ENCODE peak calls at places on chromosomes 4 and X, in seven cellular contexts. One of them, this sample, is unnamed.

GRCh38 chr4:124105212-124105611 is 607.3 kb downstream of the ANKRD50 start:
- DNase-seq in AG08395: peak
- DNase-seq in Daoy: peak
- DNase-seq in CD4-positive, alpha-beta T cell: no peak
- DNase-seq in NCI-H510A treated with DMSO at 0.1 percent for 48 hours: no peak
- DNase-seq in activated T-cell treated with anti-CD3 and anti-CD28 coated beads, Interleukin-2, amount 50 U/mL, for 48 hours: no peak
- DNase-seq in cardiac muscle cell: no peak
- DNase-seq in this sample: no peak

GRCh38 chrX:152907084-152907651 is 9.3 kb downstream of the ZNF185 start:
- DNase-seq in AG08395: no peak
- DNase-seq in Daoy: no peak
- DNase-seq in CD4-positive, alpha-beta T cell: no peak
- DNase-seq in NCI-H510A treated with DMSO at 0.1 percent for 48 hours: peak
- DNase-seq in activated T-cell treated with anti-CD3 and anti-CD28 coated beads, Interleukin-2, amount 50 U/mL, for 48 hours: no peak
- DNase-seq in cardiac muscle cell: peak
- DNase-seq in this sample: no peak

GRCh38 chrX:118562574-118563164 is 67.1 kb downstream of the DOCK11 start:
- DNase-seq in AG08395: no peak
- DNase-seq in Daoy: no peak
- DNase-seq in CD4-positive, alpha-beta T cell: no peak
- DNase-seq in NCI-H510A treated with DMSO at 0.1 percent for 48 hours: no peak
- DNase-seq in activated T-cell treated with anti-CD3 and anti-CD28 coated beads, Interleukin-2, amount 50 U/mL, for 48 hours: no peak
- DNase-seq in cardiac muscle cell: no peak
- DNase-seq in this sample: no peak

GRCh38 chrX:106928227-106928626 is 8.0 kb downstream of the CLDN2 start:
- DNase-seq in AG08395: no peak
- DNase-seq in Daoy: no peak
- DNase-seq in CD4-positive, alpha-beta T cell: no peak
- DNase-seq in NCI-H510A treated with DMSO at 0.1 percent for 48 hours: no peak
- DNase-seq in activated T-cell treated with anti-CD3 and anti-CD28 coated beads, Interleukin-2, amount 50 U/mL, for 48 hours: no peak
- DNase-seq in cardiac muscle cell: no peak
- DNase-seq in this sample: no peak

GRCh38 chr4:176841730-176842129 is 49.0 kb upstream of the VEGFC start:
- DNase-seq in AG08395: no peak
- DNase-seq in Daoy: peak
- DNase-seq in CD4-positive, alpha-beta T cell: no peak
- DNase-seq in NCI-H510A treated with DMSO at 0.1 percent for 48 hours: no peak
- DNase-seq in activated T-cell treated with anti-CD3 and anti-CD28 coated beads, Interleukin-2, amount 50 U/mL, for 48 hours: no peak
- DNase-seq in cardiac muscle cell: no peak
- DNase-seq in this sample: no peak

GRCh38 chr4:7807351-7807921 is 132.2 kb downstream of the AFAP1 start:
- DNase-seq in AG08395: no peak
- DNase-seq in Daoy: no peak
- DNase-seq in CD4-positive, alpha-beta T cell: no peak
- DNase-seq in NCI-H510A treated with DMSO at 0.1 percent for 48 hours: no peak
- DNase-seq in activated T-cell treated with anti-CD3 and anti-CD28 coated beads, Interleukin-2, amount 50 U/mL, for 48 hours: no peak
- DNase-seq in cardiac muscle cell: no peak
- DNase-seq in this sample: no peak

GRCh38 chr4:1808396-1808795 is 15.3 kb downstream of the FGFR3 start:
- DNase-seq in AG08395: no peak
- DNase-seq in Daoy: no peak
- DNase-seq in CD4-positive, alpha-beta T cell: no peak
- DNase-seq in NCI-H510A treated with DMSO at 0.1 percent for 48 hours: no peak
- DNase-seq in activated T-cell treated with anti-CD3 and anti-CD28 coated beads, Interleukin-2, amount 50 U/mL, for 48 hours: no peak
- DNase-seq in cardiac muscle cell: no peak
- DNase-seq in this sample: no peak

GRCh38 chr4:74181225-74181624 is 23.3 kb downstream of the MTHFD2L start:
- DNase-seq in AG08395: peak
- DNase-seq in Daoy: no peak
- DNase-seq in CD4-positive, alpha-beta T cell: no peak
- DNase-seq in NCI-H510A treated with DMSO at 0.1 percent for 48 hours: no peak
- DNase-seq in activated T-cell treated with anti-CD3 and anti-CD28 coated beads, Interleukin-2, amount 50 U/mL, for 48 hours: no peak
- DNase-seq in cardiac muscle cell: no peak
- DNase-seq in this sample: no peak

GRCh38 chr4:38621004-38621684 is 42.9 kb upstream of the KLF3 start:
- DNase-seq in AG08395: peak
- DNase-seq in Daoy: peak
- DNase-seq in CD4-positive, alpha-beta T cell: no peak
- DNase-seq in NCI-H510A treated with DMSO at 0.1 percent for 48 hours: peak
- DNase-seq in activated T-cell treated with anti-CD3 and anti-CD28 coated beads, Interleukin-2, amount 50 U/mL, for 48 hours: no peak
- DNase-seq in cardiac muscle cell: no peak
- DNase-seq in this sample: no peak

GRCh38 chrX:12610079-12610478 is 181.1 kb upstream of the PRPS2 start:
- DNase-seq in AG08395: peak
- DNase-seq in Daoy: peak
- DNase-seq in CD4-positive, alpha-beta T cell: no peak
- DNase-seq in NCI-H510A treated with DMSO at 0.1 percent for 48 hours: no peak
- DNase-seq in activated T-cell treated with anti-CD3 and anti-CD28 coated beads, Interleukin-2, amount 50 U/mL, for 48 hours: no peak
- DNase-seq in cardiac muscle cell: no peak
- DNase-seq in this sample: no peak

GRCh38 chrX:29659911-29660310 is 555.5 kb upstream of the MAGEB2 start:
- DNase-seq in AG08395: no peak
- DNase-seq in Daoy: peak
- DNase-seq in CD4-positive, alpha-beta T cell: no peak
- DNase-seq in NCI-H510A treated with DMSO at 0.1 percent for 48 hours: no peak
- DNase-seq in activated T-cell treated with anti-CD3 and anti-CD28 coated beads, Interleukin-2, amount 50 U/mL, for 48 hours: no peak
- DNase-seq in cardiac muscle cell: no peak
- DNase-seq in this sample: no peak

GRCh38 chr4:47877204-47877603 is 37.2 kb downstream of the NFXL1 start:
- DNase-seq in AG08395: no peak
- DNase-seq in Daoy: no peak
- DNase-seq in CD4-positive, alpha-beta T cell: no peak
- DNase-seq in NCI-H510A treated with DMSO at 0.1 percent for 48 hours: no peak
- DNase-seq in activated T-cell treated with anti-CD3 and anti-CD28 coated beads, Interleukin-2, amount 50 U/mL, for 48 hours: no peak
- DNase-seq in cardiac muscle cell: no peak
- DNase-seq in this sample: no peak

GRCh38 chr4:74539043-74539790 is 94.3 kb downstream of the AREG start:
- DNase-seq in AG08395: no peak
- DNase-seq in Daoy: no peak
- DNase-seq in CD4-positive, alpha-beta T cell: no peak
- DNase-seq in NCI-H510A treated with DMSO at 0.1 percent for 48 hours: no peak
- DNase-seq in activated T-cell treated with anti-CD3 and anti-CD28 coated beads, Interleukin-2, amount 50 U/mL, for 48 hours: no peak
- DNase-seq in cardiac muscle cell: no peak
- DNase-seq in this sample: no peak

GRCh38 chr4:11368701-11369115 is 60.0 kb downstream of the HS3ST1 start:
- DNase-seq in AG08395: no peak
- DNase-seq in Daoy: no peak
- DNase-seq in CD4-positive, alpha-beta T cell: no peak
- DNase-seq in NCI-H510A treated with DMSO at 0.1 percent for 48 hours: no peak
- DNase-seq in activated T-cell treated with anti-CD3 and anti-CD28 coated beads, Interleukin-2, amount 50 U/mL, for 48 hours: no peak
- DNase-seq in cardiac muscle cell: no peak
- DNase-seq in this sample: no peak

GRCh38 chr4:84028340-84028739 is 470.8 kb downstream of the NKX6-1 start:
- DNase-seq in AG08395: no peak
- DNase-seq in Daoy: no peak
- DNase-seq in CD4-positive, alpha-beta T cell: no peak
- DNase-seq in NCI-H510A treated with DMSO at 0.1 percent for 48 hours: no peak
- DNase-seq in activated T-cell treated with anti-CD3 and anti-CD28 coated beads, Interleukin-2, amount 50 U/mL, for 48 hours: no peak
- DNase-seq in cardiac muscle cell: no peak
- DNase-seq in this sample: no peak

GRCh38 chr4:150145090-150145949 is 67.1 kb downstream of the DCLK2 start:
- DNase-seq in AG08395: no peak
- DNase-seq in Daoy: no peak
- DNase-seq in CD4-positive, alpha-beta T cell: no peak
- DNase-seq in NCI-H510A treated with DMSO at 0.1 percent for 48 hours: no peak
- DNase-seq in activated T-cell treated with anti-CD3 and anti-CD28 coated beads, Interleukin-2, amount 50 U/mL, for 48 hours: no peak
- DNase-seq in cardiac muscle cell: no peak
- DNase-seq in this sample: no peak

GRCh38 chr4:79147251-79147650 is 178.6 kb downstream of the NAA11 start:
- DNase-seq in AG08395: no peak
- DNase-seq in Daoy: no peak
- DNase-seq in CD4-positive, alpha-beta T cell: no peak
- DNase-seq in NCI-H510A treated with DMSO at 0.1 percent for 48 hours: no peak
- DNase-seq in activated T-cell treated with anti-CD3 and anti-CD28 coated beads, Interleukin-2, amount 50 U/mL, for 48 hours: no peak
- DNase-seq in cardiac muscle cell: no peak
- DNase-seq in this sample: no peak

GRCh38 chr4:26785766-26786165 is 74.9 kb upstream of the STIM2 start:
- DNase-seq in AG08395: no peak
- DNase-seq in Daoy: no peak
- DNase-seq in CD4-positive, alpha-beta T cell: no peak
- DNase-seq in NCI-H510A treated with DMSO at 0.1 percent for 48 hours: no peak
- DNase-seq in activated T-cell treated with anti-CD3 and anti-CD28 coated beads, Interleukin-2, amount 50 U/mL, for 48 hours: no peak
- DNase-seq in cardiac muscle cell: no peak
- DNase-seq in this sample: no peak

GRCh38 chr4:7970031-7970946 is 30.6 kb upstream of the AFAP1 start:
- DNase-seq in AG08395: no peak
- DNase-seq in Daoy: peak
- DNase-seq in CD4-positive, alpha-beta T cell: peak
- DNase-seq in NCI-H510A treated with DMSO at 0.1 percent for 48 hours: peak
- DNase-seq in activated T-cell treated with anti-CD3 and anti-CD28 coated beads, Interleukin-2, amount 50 U/mL, for 48 hours: peak
- DNase-seq in cardiac muscle cell: no peak
- DNase-seq in this sample: peak

GRCh38 chr4:31051565-31051964 is 331.4 kb downstream of the PCDH7 start:
- DNase-seq in AG08395: no peak
- DNase-seq in Daoy: no peak
- DNase-seq in CD4-positive, alpha-beta T cell: no peak
- DNase-seq in NCI-H510A treated with DMSO at 0.1 percent for 48 hours: no peak
- DNase-seq in activated T-cell treated with anti-CD3 and anti-CD28 coated beads, Interleukin-2, amount 50 U/mL, for 48 hours: no peak
- DNase-seq in cardiac muscle cell: no peak
- DNase-seq in this sample: no peak

This sample was measured in activated naive CD8-positive, alpha-beta T cell treated with anti-CD3 and anti-CD28 coated beads, Interleukin-2, amount 50 U/mL, for 24 hours.